ENCODE peak calls at places on chromosome 1, in four cellular contexts. One of them, this sample, is unnamed. For H3K4me1 and H3K36me3, the result is how much of the 10 kb centered on the place peaks cover.

GRCh38 chr1:41742219-41742618 is 176.5 kb downstream of the HIVEP3 start:
- DNase-seq in CD4-positive, CD25-positive, alpha-beta regulatory T cell: no peak
- DNase-seq in fibroblast of lung: peak
- DNase-seq in heart right ventricle: no peak
- DNase-seq in this sample: no peak

GRCh38 chr1:44787506-44787905 is 464 bp downstream of the BEST4 start:
- DNase-seq in heart right ventricle: no peak
- DNase-seq in fibroblast of lung: no peak
- DNase-seq in CD4-positive, CD25-positive, alpha-beta regulatory T cell: no peak
- DNase-seq in this sample: no peak

GRCh38 chr1:10283318-10283984 is 73.1 kb downstream of the KIF1B start:
- DNase-seq in fibroblast of lung: no peak
- DNase-seq in CD4-positive, CD25-positive, alpha-beta regulatory T cell: no peak
- DNase-seq in heart right ventricle: no peak
- DNase-seq in this sample: no peak

GRCh38 chr1:63946866-63947491 is 173.2 kb downstream of the ROR1 start:
- DNase-seq in CD4-positive, CD25-positive, alpha-beta regulatory T cell: no peak
- DNase-seq in fibroblast of lung: peak
- DNase-seq in heart right ventricle: peak
- DNase-seq in this sample: no peak

GRCh38 chr1:57860333-57860732 is 436.5 kb upstream of the DAB1 start:
- DNase-seq in CD4-positive, CD25-positive, alpha-beta regulatory T cell: no peak
- DNase-seq in heart right ventricle: no peak
- DNase-seq in fibroblast of lung: no peak
- DNase-seq in this sample: no peak

GRCh38 chr1:238789916-238790667 is 596.3 kb upstream of the CHRM3 start:
- DNase-seq in heart right ventricle: no peak
- DNase-seq in CD4-positive, CD25-positive, alpha-beta regulatory T cell: no peak
- DNase-seq in fibroblast of lung: no peak
- DNase-seq in this sample: no peak

GRCh38 chr1:171160181-171160580 is 24.9 kb upstream of the FMO2 start:
- DNase-seq in fibroblast of lung: no peak
- DNase-seq in CD4-positive, CD25-positive, alpha-beta regulatory T cell: no peak
- DNase-seq in heart right ventricle: no peak
- DNase-seq in this sample: no peak

GRCh38 chr1:151520359-151520758 is 9.2 kb downstream of the CGN start:
- DNase-seq in fibroblast of lung: no peak
- DNase-seq in heart right ventricle: no peak
- DNase-seq in CD4-positive, CD25-positive, alpha-beta regulatory T cell: no peak
- DNase-seq in this sample: no peak

GRCh38 chr1:87200875-87201638 is 127.6 kb upstream of the LMO4 start:
- DNase-seq in heart right ventricle: no peak
- DNase-seq in CD4-positive, CD25-positive, alpha-beta regulatory T cell: no peak
- DNase-seq in fibroblast of lung: no peak
- DNase-seq in this sample: no peak

GRCh38 chr1:109620890-109621289 is 1.3 kb downstream of the AMPD2 start:
- DNase-seq in heart right ventricle: peak
- DNase-seq in CD4-positive, CD25-positive, alpha-beta regulatory T cell: peak
- DNase-seq in fibroblast of lung: peak
- DNase-seq in this sample: peak
- H3K4me1 ChIP-seq in heart right ventricle: under half
- H3K4me1 ChIP-seq in CD4-positive, CD25-positive, alpha-beta regulatory T cell: half or more
- H3K4me1 ChIP-seq in fibroblast of lung: under half
- H3K4me1 ChIP-seq in this sample: under half

GRCh38 chr1:22970096-22970495 is 2.6 kb downstream of the LACTBL1 start:
- DNase-seq in fibroblast of lung: no peak
- DNase-seq in heart right ventricle: no peak
- DNase-seq in CD4-positive, CD25-positive, alpha-beta regulatory T cell: no peak
- DNase-seq in this sample: no peak
- H3K36me3 ChIP-seq in fibroblast of lung: under half
- H3K36me3 ChIP-seq in heart right ventricle: under half
- H3K36me3 ChIP-seq in CD4-positive, CD25-positive, alpha-beta regulatory T cell: under half
- H3K36me3 ChIP-seq in this sample: under half

DNA sequence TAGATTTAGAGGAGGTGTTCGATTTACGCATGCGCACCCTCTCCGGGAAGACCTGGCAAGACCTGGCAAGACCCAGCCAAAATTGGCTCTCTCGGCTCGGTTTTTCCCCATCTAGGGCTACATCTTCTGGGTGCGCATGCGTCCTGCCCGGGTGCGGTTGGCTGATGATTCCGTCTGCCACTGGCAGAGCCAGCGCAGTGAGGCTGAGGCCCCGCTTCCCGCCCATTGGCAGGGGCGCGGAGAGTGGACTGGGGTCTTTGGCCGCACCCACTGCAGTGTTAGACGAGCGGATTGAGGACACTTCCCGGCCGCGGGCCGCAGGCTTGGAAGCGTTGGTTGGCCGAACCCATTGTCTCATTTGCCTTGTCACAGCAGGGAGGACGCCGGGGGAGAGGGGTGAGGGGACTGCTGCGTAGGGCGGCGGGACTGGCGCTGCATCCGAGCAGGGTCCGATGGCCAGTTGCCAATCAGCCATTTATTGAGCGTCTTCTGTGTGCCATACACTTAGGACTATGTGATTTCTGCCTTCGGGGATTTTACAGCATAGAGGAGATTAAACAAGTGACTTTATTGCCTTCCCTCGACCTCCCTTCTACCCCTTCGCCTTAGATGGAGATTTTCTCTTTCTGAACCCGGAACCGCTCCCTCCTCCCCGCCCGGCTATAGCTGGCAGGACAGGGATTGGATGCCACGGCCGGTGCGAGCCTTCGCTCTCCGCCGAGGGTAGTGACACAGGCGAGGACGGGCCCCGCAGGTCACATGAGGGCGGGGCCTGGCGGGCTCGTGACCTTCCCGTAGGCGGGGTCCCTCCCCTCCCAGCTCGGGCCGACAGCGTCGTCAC is 43.7 kb downstream of the MEF2D start:
- DNase-seq in heart right ventricle: peak
- DNase-seq in CD4-positive, CD25-positive, alpha-beta regulatory T cell: peak
- DNase-seq in fibroblast of lung: peak
- DNase-seq in this sample: peak
- H3K4me1 ChIP-seq in heart right ventricle: under half
- H3K4me1 ChIP-seq in CD4-positive, CD25-positive, alpha-beta regulatory T cell: under half
- H3K4me1 ChIP-seq in fibroblast of lung: under half
- H3K4me1 ChIP-seq in this sample: under half

GRCh38 chr1:43430831-43431230 is 22.9 kb downstream of the HYI start:
- DNase-seq in heart right ventricle: no peak
- DNase-seq in CD4-positive, CD25-positive, alpha-beta regulatory T cell: no peak
- DNase-seq in fibroblast of lung: no peak
- DNase-seq in this sample: no peak
- H3K36me3 ChIP-seq in heart right ventricle: half or more
- H3K36me3 ChIP-seq in CD4-positive, CD25-positive, alpha-beta regulatory T cell: half or more
- H3K36me3 ChIP-seq in fibroblast of lung: half or more
- H3K36me3 ChIP-seq in this sample: under half

GRCh38 chr1:91798241-91798648 is 87.7 kb downstream of the TGFBR3 start:
- DNase-seq in fibroblast of lung: no peak
- DNase-seq in heart right ventricle: no peak
- DNase-seq in CD4-positive, CD25-positive, alpha-beta regulatory T cell: no peak
- DNase-seq in this sample: no peak

GRCh38 chr1:91797164-91797563 is 88.8 kb downstream of the TGFBR3 start:
- DNase-seq in CD4-positive, CD25-positive, alpha-beta regulatory T cell: no peak
- DNase-seq in fibroblast of lung: no peak
- DNase-seq in heart right ventricle: no peak
- DNase-seq in this sample: no peak

GRCh38 chr1:91799159-91799558 is 86.8 kb downstream of the TGFBR3 start:
- DNase-seq in CD4-positive, CD25-positive, alpha-beta regulatory T cell: no peak
- DNase-seq in fibroblast of lung: no peak
- DNase-seq in heart right ventricle: peak
- DNase-seq in this sample: peak

GRCh38 chr1:91799863-91800262 is 86.1 kb downstream of the TGFBR3 start:
- DNase-seq in CD4-positive, CD25-positive, alpha-beta regulatory T cell: no peak
- DNase-seq in heart right ventricle: no peak
- DNase-seq in fibroblast of lung: peak
- DNase-seq in this sample: no peak

GRCh38 chr1:91798741-91799140 is 87.2 kb downstream of the TGFBR3 start:
- DNase-seq in heart right ventricle: no peak
- DNase-seq in fibroblast of lung: no peak
- DNase-seq in CD4-positive, CD25-positive, alpha-beta regulatory T cell: no peak
- DNase-seq in this sample: no peak
- H3K4me1 ChIP-seq in heart right ventricle: under half
- H3K4me1 ChIP-seq in fibroblast of lung: under half
- H3K4me1 ChIP-seq in CD4-positive, CD25-positive, alpha-beta regulatory T cell: under half
- H3K4me1 ChIP-seq in this sample: under half

This sample was measured in adrenal gland.